ENCODE peak calls at places on chromosomes 1 and 21, in seven cellular contexts. R, O, K, F, Q, L and S are unnamed samples.

GRCh38 chr1:117820694-117821381 is 108.6 kb downstream of the GDAP2 start:
- DNase-seq in Q (no peak), R (no peak), F (no peak), L (no peak), K (no peak), O (no peak), S (no peak)

GRCh38 chr21:26423506-26423905 is 149.6 kb downstream of the CYYR1 start:
- DNase-seq in K (no peak), O (no peak), F (no peak), R (no peak), L (no peak), Q (no peak), S (no peak)

GRCh38 chr1:221855156-221855555 is 113.3 kb upstream of the DUSP10 start:
- DNase-seq in K (no peak), O (no peak), F (no peak), R (no peak), Q (no peak), L (no peak), S (no peak)

GRCh38 chr1:41958015-41958673 is 39.4 kb upstream of the HIVEP3 start:
- DNase-seq in O (no peak), K (no peak), R (no peak), Q (no peak), L (no peak), F (no peak), S (no peak)

GRCh38 chr1:15151377-15151806 is 2.2 kb upstream of the TMEM51 start:
- DNase-seq in F (no peak), O (no peak), K (no peak), L (no peak), Q (no peak), R (no peak), S (no peak)

GRCh38 chr1:212683357-212683722 is 16.3 kb downstream of the BATF3 start:
- DNase-seq in O (no peak), R (no peak), K (no peak), L (no peak), F (no peak), Q (no peak), S (peak; percentile 55)

GRCh38 chr1:236736761-236737160 is 50.5 kb downstream of the ACTN2 start:
- DNase-seq in F (no peak), L (no peak), Q (no peak), O (no peak), R (no peak), K (no peak), S (no peak)

GRCh38 chr1:210236840-210237409 is 4.3 kb downstream of the SERTAD4 start:
- DNase-seq in K (no peak), F (peak; percentile 65), L (peak; percentile 76), Q (peak; percentile 57), R (peak; percentile 88), O (no peak), S (peak; percentile 68)

GRCh38 chr21:25512095-25513086 is 94.9 kb downstream of the MRPL39 start:
- DNase-seq in O (no peak), Q (no peak), L (no peak), R (no peak), K (no peak), F (no peak), S (no peak)

GRCh38 chr1:196997428-196997827 is 20.1 kb downstream of the CFHR5 start:
- DNase-seq in F (no peak), R (no peak), K (peak; percentile 20), O (no peak), L (no peak), Q (no peak), S (no peak)

GRCh38 chr1:111755321-111756123 is at the start of gene DDX20:
- DNase-seq in R (peak; percentile 92), K (peak; percentile 95), F (peak; percentile 91), O (peak; percentile 90), L (peak; percentile 92), Q (peak; percentile 85), S (peak; percentile 94)

GRCh38 chr1:199684686-199685273 is 342.7 kb upstream of the NR5A2 start:
- DNase-seq in Q (no peak), F (peak; percentile 12), O (peak; percentile 53), R (no peak), K (peak; percentile 56), L (peak; percentile 23), S (no peak)

GRCh38 chr1:201555593-201555945 is 16.6 kb downstream of the NAV1 start:
- DNase-seq in Q (no peak), R (no peak), K (no peak), L (peak; percentile 61), O (no peak), F (no peak), S (no peak)

GRCh38 chr1:6205849-6206845 is at the start of gene RNF207:
- DNase-seq in K (peak; percentile 84), L (peak; percentile 75), Q (no peak), F (peak; percentile 62), R (no peak), O (peak; percentile 64), S (peak; percentile 55)

GRCh38 chr1:41953291-41953690 is 34.6 kb upstream of the HIVEP3 start:
- DNase-seq in Q (no peak), L (no peak), K (peak; percentile 56), F (no peak), O (no peak), R (no peak), S (no peak)

GRCh38 chr1:34858901-34859441 is 578 bp downstream of the SMIM12 start:
- DNase-seq in F (no peak), K (no peak), O (peak; percentile 30), Q (no peak), R (no peak), L (no peak), S (peak; percentile 64)

GRCh38 chr1:9859252-9860014 is 35.7 kb upstream of the CLSTN1 start:
- DNase-seq in Q (no peak), O (no peak), F (no peak), R (no peak), L (no peak), K (no peak), S (no peak)

GRCh38 chr1:21907079-21907418 is 30.1 kb downstream of the HSPG2 start:
- DNase-seq in O (no peak), L (no peak), R (no peak), Q (no peak), K (no peak), F (no peak), S (no peak)
- H3K27ac ChIP-seq in O (no peak overlapping the region), L (peak overlapping the region; percentile 90), R (peak overlapping the region; percentile 94), Q (peak overlapping the region; percentile 95), K (no peak overlapping the region), F (peak overlapping the region; percentile 55), S (peak overlapping the region; percentile 87)

GRCh38 chr1:46689326-46689725 is 17.7 kb downstream of the TEX38 start:
- DNase-seq in F (no peak), R (no peak), L (no peak), O (no peak), Q (no peak), K (no peak), S (no peak)

GRCh38 chr1:46692806-46693770 is 21.4 kb downstream of the TEX38 start:
- DNase-seq in Q (no peak), R (no peak), K (no peak), F (no peak), O (no peak), L (no peak), S (no peak)

GRCh38 chr1:46689897-46690296 is 18.2 kb downstream of the TEX38 start:
- DNase-seq in F (no peak), O (no peak), R (no peak), Q (no peak), L (no peak), K (no peak), S (no peak)

GRCh38 chr1:46690931-46691411 is 19.3 kb downstream of the TEX38 start:
- DNase-seq in Q (no peak), L (no peak), K (no peak), R (no peak), F (no peak), O (no peak), S (no peak)

DNA sequence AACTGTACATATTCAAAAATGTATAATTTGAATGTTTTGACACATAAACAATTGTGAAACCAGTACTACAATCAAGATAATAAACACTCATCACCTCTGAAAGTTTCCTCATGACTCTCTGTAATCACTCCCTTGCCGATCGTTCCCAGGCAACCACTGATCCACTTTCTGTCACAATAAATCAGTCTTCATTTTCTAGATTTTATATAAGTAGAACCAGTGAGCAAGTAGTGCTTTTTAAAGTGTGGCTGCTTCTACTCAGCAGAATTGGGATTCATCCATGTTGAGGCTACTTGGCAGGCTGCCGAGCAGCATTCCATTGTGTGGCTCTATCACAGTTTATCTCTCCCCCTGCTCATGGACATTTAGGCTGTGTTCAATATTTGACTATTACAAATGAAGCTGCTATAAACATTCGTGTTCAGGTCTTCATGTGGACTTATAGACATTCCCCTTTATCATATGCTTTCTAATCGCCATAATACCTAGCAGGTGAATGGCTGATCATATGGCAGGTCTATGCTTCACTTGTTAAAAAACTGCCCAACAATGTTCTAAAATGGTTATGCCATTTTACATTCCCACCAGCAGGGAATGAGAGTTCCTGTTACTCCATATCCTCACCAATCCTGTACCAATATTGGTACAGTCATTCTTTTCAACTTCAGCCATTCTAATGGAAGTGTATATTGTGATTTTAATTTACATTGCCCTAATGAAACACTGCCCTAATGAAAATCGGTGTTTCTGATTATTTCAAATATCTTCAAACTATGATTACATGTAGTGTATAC is 20.5 kb downstream of the TEX38 start:
- DNase-seq in R (no peak), K (no peak), L (no peak), F (no peak), Q (no peak), O (no peak), S (peak; percentile 17)
- H3K36me3 ChIP-seq in R (peaks cover 49% of the 10 kb centered on the region), K (peaks cover 30% of the 10 kb centered on the region), L (peaks cover 92% of the 10 kb centered on the region), F (no peaks in the 10 kb centered on the region), Q (peaks cover 2% of the 10 kb centered on the region), O (peaks cover 17% of the 10 kb centered on the region), S (peaks cover 70% of the 10 kb centered on the region)

GRCh38 chr1:171803056-171803455 is 21.6 kb downstream of the METTL13 start:
- DNase-seq in L (no peak), R (no peak), F (no peak), Q (no peak), K (no peak), O (no peak), S (no peak)

GRCh38 chr1:171803461-171804022 is 22.1 kb downstream of the METTL13 start:
- DNase-seq in O (no peak), R (no peak), L (no peak), F (no peak), Q (no peak), K (no peak), S (no peak)

GRCh38 chr1:171800850-171801249 is 19.4 kb downstream of the METTL13 start:
- DNase-seq in L (no peak), K (no peak), F (no peak), Q (no peak), R (no peak), O (no peak), S (no peak)

GRCh38 chr1:171801395-171801990 is 20.0 kb downstream of the METTL13 start:
- DNase-seq in O (no peak), K (peak; percentile 35), F (peak; percentile 15), L (no peak), Q (no peak), R (no peak), S (no peak)

GRCh38 chr1:171802207-171802606 is 20.7 kb downstream of the METTL13 start:
- DNase-seq in F (no peak), L (no peak), R (no peak), O (no peak), K (no peak), Q (no peak), S (no peak)
- TF ChIP-seq CTCF in F (no peak), L (no peak), R (no peak), O (no peak), K (no peak), Q (no peak), S (no peak)

DNA sequence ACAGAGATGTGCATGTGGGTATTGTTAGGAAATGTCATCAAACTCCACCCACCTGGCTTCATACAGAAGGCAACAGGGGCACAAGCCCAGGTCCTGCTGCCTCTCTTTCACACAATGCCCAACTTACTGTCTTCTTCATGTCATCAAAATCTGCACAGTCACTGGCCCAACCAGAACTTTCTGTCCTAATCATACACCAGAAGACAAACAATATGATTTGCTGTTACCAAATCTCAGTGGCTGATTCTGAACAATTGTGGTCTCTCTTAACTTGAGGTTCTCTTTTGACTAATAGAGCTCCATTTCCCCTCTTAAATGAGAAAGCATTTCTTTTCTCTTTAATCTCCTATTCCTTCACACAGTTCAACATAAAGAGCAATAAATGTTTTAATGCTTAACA is 7.7 kb downstream of the HSD3B2 start:
- DNase-seq in K (no peak), F (no peak), Q (no peak), O (no peak), R (no peak), L (no peak), S (no peak)
- H3K27ac ChIP-seq in K (no peak overlapping the region), F (no peak overlapping the region), Q (no peak overlapping the region), O (no peak overlapping the region), R (no peak overlapping the region), L (no peak overlapping the region), S (no peak overlapping the region)